ENCODE peak calls at places on chromosomes 1 and 21, in nine cellular contexts. H is MM.1S; M is CD4-positive, alpha-beta memory T cell; U is tibial nerve; K is endothelial cell of umbilical vein; F is adrenal gland; I is mesenchymal stem cell; O is suprapubic skin; S is GM12878. V is an unnamed sample.

GRCh38 chr1:28412731-28413130 is 43.2 kb downstream of the PHACTR4 start:
- DNase-seq in S (no peak), K (no peak), H (no peak), M (no peak), U (no peak), F (no peak), O (no peak), I (no peak), V (no peak)

GRCh38 chr1:42221952-42222606 is 57.5 kb upstream of the GUCA2A start:
- DNase-seq in O (no peak), H (no peak), K (peak; percentile 24), S (no peak), U (no peak), F (no peak), M (no peak), I (peak; percentile 59), V (no peak)

GRCh38 chr1:60746278-60746761 is 336.0 kb upstream of the NFIA start:
- DNase-seq in U (no peak), I (no peak), K (no peak), M (no peak), H (no peak), S (no peak), F (no peak), O (no peak), V (no peak)

GRCh38 chr21:35843911-35844667 is 216.2 kb downstream of the SETD4 start:
- DNase-seq in K (no peak), S (no peak), O (peak; percentile 55), U (peak; percentile 51), F (no peak), M (no peak), I (no peak), H (no peak), V (no peak)

GRCh38 chr1:48644950-48645605 is 131.6 kb downstream of the BEND5 start:
- DNase-seq in M (no peak), H (peak; percentile 25), O (no peak), U (no peak), K (no peak), I (no peak), S (no peak), F (no peak), V (no peak)

GRCh38 chr1:143735764-143736461 is 235.9 kb downstream of the FAM72C start:
- DNase-seq in M (no peak), S (no peak), U (no peak), K (peak; percentile 18), O (no peak), H (no peak), F (no peak), I (no peak), V (no peak)

GRCh38 chr1:233025156-233025555 is 74.7 kb downstream of the NTPCR start:
- DNase-seq in M (no peak), O (no peak), S (no peak), K (peak; percentile 68), I (peak; percentile 52), U (no peak), H (no peak), F (peak; percentile 59), V (no peak)

GRCh38 chr1:225156254-225156653 is 226.8 kb downstream of the DNAH14 start:
- DNase-seq in I (no peak), M (no peak), S (no peak), H (no peak), K (peak; percentile 49), F (no peak), U (no peak), O (no peak), V (no peak)

GRCh38 chr1:232508161-232508661 is 121.7 kb downstream of the SIPA1L2 start:
- DNase-seq in I (no peak), S (no peak), F (no peak), H (no peak), O (no peak), K (no peak), U (no peak), M (no peak), V (no peak)

GRCh38 chr1:10682449-10683365 is 113.7 kb downstream of the CASZ1 start:
- DNase-seq in M (no peak), I (peak; percentile 40), U (no peak), H (no peak), F (no peak), S (no peak), O (no peak), K (no peak), V (no peak)

GRCh38 chr1:25167269-25168192 is 64.8 kb downstream of the SYF2 start:
- DNase-seq in I (no peak), H (no peak), U (no peak), F (no peak), O (no peak), S (no peak), K (no peak), M (no peak), V (no peak)

GRCh38 chr1:85587846-85588245 is 7.3 kb downstream of the CCN1 start:
- DNase-seq in O (no peak), F (no peak), I (no peak), K (no peak), U (no peak), M (no peak), H (no peak), S (no peak), V (no peak)

GRCh38 chr1:172764378-172764777 is 105.5 kb downstream of the FASLG start:
- DNase-seq in I (no peak), H (no peak), O (no peak), M (no peak), F (no peak), K (peak; percentile 67), S (no peak), U (no peak), V (peak; percentile 52)

GRCh38 chr1:172761581-172762025 is 102.7 kb downstream of the FASLG start:
- DNase-seq in H (no peak), F (no peak), U (no peak), S (no peak), M (no peak), I (no peak), K (peak; percentile 66), O (no peak), V (no peak)

GRCh38 chr1:172763088-172763487 is 104.2 kb downstream of the FASLG start:
- DNase-seq in M (no peak), S (no peak), O (no peak), H (no peak), I (no peak), K (no peak), U (no peak), F (no peak), V (no peak)

GRCh38 chr1:172758242-172758641 is 99.3 kb downstream of the FASLG start:
- DNase-seq in K (no peak), O (no peak), H (no peak), S (no peak), U (no peak), F (no peak), I (no peak), M (no peak), V (no peak)

DNA sequence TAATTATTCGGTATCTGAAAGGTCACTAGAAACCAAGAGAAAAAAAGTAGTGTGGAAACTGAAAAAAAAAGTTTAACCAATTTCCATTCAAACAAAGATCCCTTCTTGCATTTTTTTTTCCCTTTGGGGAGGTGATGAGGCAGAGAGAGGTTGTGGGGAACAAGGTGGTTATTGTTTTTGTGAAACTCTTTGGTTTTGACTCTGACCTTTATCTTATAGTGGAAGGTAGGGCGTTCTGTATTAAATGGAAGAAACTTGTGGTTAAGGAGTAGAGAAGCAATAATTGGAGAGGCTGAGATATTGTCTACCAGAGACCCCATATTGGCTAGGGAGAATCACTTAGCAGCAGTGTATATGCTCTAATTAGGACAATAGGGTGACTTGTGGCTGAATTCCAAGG is 103.2 kb downstream of the FASLG start:
- DNase-seq in F (no peak), U (no peak), K (no peak), M (no peak), O (no peak), H (no peak), S (no peak), I (no peak), V (no peak)
- H3K27me3 ChIP-seq in F (no peaks in the 10 kb centered on the region), U (no peaks in the 10 kb centered on the region), K (no peaks in the 10 kb centered on the region), M (no peaks in the 10 kb centered on the region), O (peaks cover 3% of the 10 kb centered on the region), H (peaks cover 12% of the 10 kb centered on the region), S (peaks cover 24% of the 10 kb centered on the region), I (no peaks in the 10 kb centered on the region), V (no peaks in the 10 kb centered on the region)

DNA sequence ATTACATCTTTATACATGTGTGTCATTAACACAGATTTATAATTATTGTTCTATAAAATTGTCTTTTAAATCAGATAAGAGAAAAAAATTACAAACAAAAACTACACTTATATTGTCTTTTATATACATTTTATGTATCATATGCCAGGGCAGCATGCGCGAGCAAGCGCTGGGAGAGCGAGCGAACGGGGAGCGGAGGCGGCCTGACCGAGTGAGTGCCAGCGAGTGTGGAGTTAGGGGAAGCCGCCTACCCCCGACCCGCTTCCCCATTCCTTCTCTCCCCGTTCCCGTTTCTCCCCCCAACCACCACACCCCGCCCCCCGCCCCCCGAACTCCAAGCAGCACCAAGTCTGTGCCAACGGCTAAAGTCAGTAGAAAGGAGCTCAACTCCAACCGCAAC is 23.0 kb upstream of the SLAMF1 start:
- DNase-seq in M (no peak), U (no peak), F (no peak), K (no peak), S (no peak), O (no peak), I (no peak), H (no peak), V (no peak)
- H3K4me1 ChIP-seq in M (peaks cover 70% of the 10 kb centered on the region), U (no peaks in the 10 kb centered on the region), F (no peaks in the 10 kb centered on the region), K (no peaks in the 10 kb centered on the region), S (peaks cover 43% of the 10 kb centered on the region), O (peaks cover 7% of the 10 kb centered on the region), I (no peaks in the 10 kb centered on the region), H (peaks cover 58% of the 10 kb centered on the region), V (peaks cover 55% of the 10 kb centered on the region)

GRCh38 chr1:243345205-243345604 is 89.4 kb downstream of the SDCCAG8 start:
- DNase-seq in M (no peak), I (no peak), S (no peak), U (peak; percentile 18), H (no peak), K (peak; percentile 49), O (no peak), F (no peak), V (no peak)

GRCh38 chr1:243343970-243344749 is 88.3 kb downstream of the SDCCAG8 start:
- DNase-seq in H (peak; percentile 75), U (no peak), O (no peak), S (peak; percentile 20), I (peak; percentile 45), M (no peak), K (peak; percentile 51), F (no peak), V (no peak)

GRCh38 chr1:243346481-243346880 is 90.6 kb downstream of the SDCCAG8 start:
- DNase-seq in H (no peak), M (no peak), F (no peak), O (no peak), U (no peak), K (no peak), I (no peak), S (no peak), V (no peak)

GRCh38 chr1:243348331-243348730 is 92.5 kb downstream of the SDCCAG8 start:
- DNase-seq in F (no peak), K (no peak), M (no peak), O (no peak), I (no peak), S (no peak), U (no peak), H (no peak), V (no peak)

GRCh38 chr1:243346016-243346415 is 90.2 kb downstream of the SDCCAG8 start:
- DNase-seq in U (no peak), F (no peak), K (no peak), I (no peak), H (no peak), O (no peak), M (no peak), S (no peak), V (no peak)
- H3K27me3 ChIP-seq in U (no peaks in the 10 kb centered on the region), F (no peaks in the 10 kb centered on the region), K (no peaks in the 10 kb centered on the region), I (no peaks in the 10 kb centered on the region), H (no peaks in the 10 kb centered on the region), O (no peaks in the 10 kb centered on the region), M (no peaks in the 10 kb centered on the region), S (no peaks in the 10 kb centered on the region), V (no peaks in the 10 kb centered on the region)

GRCh38 chr1:200042119-200042436 is 14.6 kb downstream of the NR5A2 start:
- DNase-seq in U (no peak), M (no peak), H (no peak), I (no peak), K (no peak), O (no peak), F (no peak), S (no peak), V (no peak)
- H3K4me1 ChIP-seq in U (peaks cover 18% of the 10 kb centered on the region), M (peaks cover 37% of the 10 kb centered on the region), H (peaks cover 3% of the 10 kb centered on the region), I (peaks cover 26% of the 10 kb centered on the region), K (peaks cover 16% of the 10 kb centered on the region), O (peaks cover 44% of the 10 kb centered on the region), F (no peaks in the 10 kb centered on the region), S (no peaks in the 10 kb centered on the region), V (peaks cover 14% of the 10 kb centered on the region)